ENCODE peak calls at places on chromosome 11, in nine cellular contexts. One of them, this sample, is unnamed.

GRCh38 chr11:88303037-88303436 is 34.5 kb downstream of the CTSC start:
- DNase-seq in GM03348: no peak
- DNase-seq in H1: no peak
- DNase-seq in T-helper 1 cell: no peak
- DNase-seq in heart left ventricle: no peak
- DNase-seq in kidney epithelial cell: no peak
- DNase-seq in adipocyte: no peak
- DNase-seq in activated T-helper 9 cell treated with anti-CD3 and anti-CD28 coated beads, Interleukin-2, amount 50 U/mL, for 16 hours: no peak
- DNase-seq in dermis blood vessel endothelial cell: no peak
- DNase-seq in this sample: no peak

GRCh38 chr11:78646564-78647185 is 72.0 kb upstream of the NARS2 start:
- DNase-seq in GM03348: peak; percentile 46
- DNase-seq in H1: peak; percentile 73
- DNase-seq in T-helper 1 cell: no peak
- DNase-seq in heart left ventricle: no peak
- DNase-seq in kidney epithelial cell: no peak
- DNase-seq in adipocyte: peak; percentile 73
- DNase-seq in activated T-helper 9 cell treated with anti-CD3 and anti-CD28 coated beads, Interleukin-2, amount 50 U/mL, for 16 hours: no peak
- DNase-seq in dermis blood vessel endothelial cell: peak; percentile 62
- DNase-seq in this sample: peak; percentile 48

GRCh38 chr11:104665631-104666030 is 232.6 kb downstream of the CASP12 start:
- DNase-seq in GM03348: no peak
- DNase-seq in H1: no peak
- DNase-seq in T-helper 1 cell: no peak
- DNase-seq in heart left ventricle: no peak
- DNase-seq in kidney epithelial cell: no peak
- DNase-seq in adipocyte: peak; percentile 75
- DNase-seq in activated T-helper 9 cell treated with anti-CD3 and anti-CD28 coated beads, Interleukin-2, amount 50 U/mL, for 16 hours: no peak
- DNase-seq in dermis blood vessel endothelial cell: no peak
- DNase-seq in this sample: no peak

GRCh38 chr11:12008790-12009616 is 577 bp upstream of the DKK3 start:
- DNase-seq in GM03348: peak; percentile 90
- DNase-seq in H1: peak; percentile 88
- DNase-seq in T-helper 1 cell: no peak
- DNase-seq in heart left ventricle: peak; percentile 69
- DNase-seq in kidney epithelial cell: no peak
- DNase-seq in adipocyte: peak; percentile 78
- DNase-seq in activated T-helper 9 cell treated with anti-CD3 and anti-CD28 coated beads, Interleukin-2, amount 50 U/mL, for 16 hours: no peak
- DNase-seq in dermis blood vessel endothelial cell: peak; percentile 66
- DNase-seq in this sample: peak; percentile 49

GRCh38 chr11:76243157-76243556 is 36.9 kb upstream of the WNT11 start:
- DNase-seq in GM03348: no peak
- DNase-seq in H1: peak; percentile 71
- DNase-seq in T-helper 1 cell: no peak
- DNase-seq in heart left ventricle: no peak
- DNase-seq in kidney epithelial cell: no peak
- DNase-seq in adipocyte: no peak
- DNase-seq in activated T-helper 9 cell treated with anti-CD3 and anti-CD28 coated beads, Interleukin-2, amount 50 U/mL, for 16 hours: no peak
- DNase-seq in dermis blood vessel endothelial cell: no peak
- DNase-seq in this sample: no peak

GRCh38 chr11:74720596-74721478 is 10.4 kb downstream of the CHRDL2 start:
- DNase-seq in GM03348: peak; percentile 52
- DNase-seq in H1: no peak
- DNase-seq in T-helper 1 cell: no peak
- DNase-seq in heart left ventricle: peak; percentile 55
- DNase-seq in kidney epithelial cell: no peak
- DNase-seq in adipocyte: peak; percentile 27
- DNase-seq in activated T-helper 9 cell treated with anti-CD3 and anti-CD28 coated beads, Interleukin-2, amount 50 U/mL, for 16 hours: no peak
- DNase-seq in dermis blood vessel endothelial cell: no peak
- DNase-seq in this sample: no peak

GRCh38 chr11:64385953-64386704 is 27.2 kb downstream of the RPS6KA4 start:
- DNase-seq in GM03348: no peak
- DNase-seq in H1: no peak
- DNase-seq in T-helper 1 cell: no peak
- DNase-seq in heart left ventricle: no peak
- DNase-seq in kidney epithelial cell: peak; percentile 52
- DNase-seq in adipocyte: no peak
- DNase-seq in activated T-helper 9 cell treated with anti-CD3 and anti-CD28 coated beads, Interleukin-2, amount 50 U/mL, for 16 hours: no peak
- DNase-seq in dermis blood vessel endothelial cell: no peak
- DNase-seq in this sample: no peak

GRCh38 chr11:82750643-82751139 is 17.0 kb upstream of the FAM181B start:
- DNase-seq in GM03348: no peak
- DNase-seq in H1: no peak
- DNase-seq in T-helper 1 cell: no peak
- DNase-seq in heart left ventricle: no peak
- DNase-seq in kidney epithelial cell: peak; percentile 14
- DNase-seq in adipocyte: peak; percentile 2
- DNase-seq in activated T-helper 9 cell treated with anti-CD3 and anti-CD28 coated beads, Interleukin-2, amount 50 U/mL, for 16 hours: no peak
- DNase-seq in dermis blood vessel endothelial cell: peak; percentile 57
- DNase-seq in this sample: no peak

GRCh38 chr11:1075341-1075911 is 752 bp downstream of the MUC2 start:
- DNase-seq in GM03348: no peak
- DNase-seq in H1: peak; percentile 45
- DNase-seq in T-helper 1 cell: peak; percentile 4
- DNase-seq in heart left ventricle: no peak
- DNase-seq in kidney epithelial cell: no peak
- DNase-seq in adipocyte: no peak
- DNase-seq in activated T-helper 9 cell treated with anti-CD3 and anti-CD28 coated beads, Interleukin-2, amount 50 U/mL, for 16 hours: no peak
- DNase-seq in dermis blood vessel endothelial cell: no peak
- DNase-seq in this sample: no peak

GRCh38 chr11:113014731-113015455 is 53.7 kb downstream of the NCAM1 start:
- DNase-seq in GM03348: no peak
- DNase-seq in H1: no peak
- DNase-seq in T-helper 1 cell: no peak
- DNase-seq in heart left ventricle: peak; percentile 71
- DNase-seq in kidney epithelial cell: no peak
- DNase-seq in adipocyte: no peak
- DNase-seq in activated T-helper 9 cell treated with anti-CD3 and anti-CD28 coated beads, Interleukin-2, amount 50 U/mL, for 16 hours: no peak
- DNase-seq in dermis blood vessel endothelial cell: no peak
- DNase-seq in this sample: no peak

GRCh38 chr11:107824668-107825369 is 33.8 kb downstream of the SLC35F2 start:
- DNase-seq in GM03348: no peak
- DNase-seq in H1: no peak
- DNase-seq in T-helper 1 cell: no peak
- DNase-seq in heart left ventricle: no peak
- DNase-seq in kidney epithelial cell: no peak
- DNase-seq in adipocyte: no peak
- DNase-seq in activated T-helper 9 cell treated with anti-CD3 and anti-CD28 coated beads, Interleukin-2, amount 50 U/mL, for 16 hours: no peak
- DNase-seq in dermis blood vessel endothelial cell: no peak
- DNase-seq in this sample: no peak

GRCh38 chr11:119046489-119046888 is 10.5 kb downstream of the HYOU1 start:
- DNase-seq in GM03348: no peak
- DNase-seq in H1: no peak
- DNase-seq in T-helper 1 cell: no peak
- DNase-seq in heart left ventricle: no peak
- DNase-seq in kidney epithelial cell: no peak
- DNase-seq in adipocyte: no peak
- DNase-seq in activated T-helper 9 cell treated with anti-CD3 and anti-CD28 coated beads, Interleukin-2, amount 50 U/mL, for 16 hours: no peak
- DNase-seq in dermis blood vessel endothelial cell: no peak
- DNase-seq in this sample: no peak

GRCh38 chr11:88480217-88480616 is 142.7 kb upstream of the CTSC start:
- DNase-seq in GM03348: peak; percentile 62
- DNase-seq in H1: no peak
- DNase-seq in T-helper 1 cell: no peak
- DNase-seq in heart left ventricle: peak; percentile 19
- DNase-seq in kidney epithelial cell: peak; percentile 47
- DNase-seq in adipocyte: peak; percentile 74
- DNase-seq in activated T-helper 9 cell treated with anti-CD3 and anti-CD28 coated beads, Interleukin-2, amount 50 U/mL, for 16 hours: no peak
- DNase-seq in dermis blood vessel endothelial cell: peak; percentile 28
- DNase-seq in this sample: no peak

GRCh38 chr11:44466531-44467179 is 98.8 kb upstream of the CD82 start:
- DNase-seq in GM03348: no peak
- DNase-seq in H1: no peak
- DNase-seq in T-helper 1 cell: no peak
- DNase-seq in heart left ventricle: no peak
- DNase-seq in kidney epithelial cell: no peak
- DNase-seq in adipocyte: peak; percentile 34
- DNase-seq in activated T-helper 9 cell treated with anti-CD3 and anti-CD28 coated beads, Interleukin-2, amount 50 U/mL, for 16 hours: no peak
- DNase-seq in dermis blood vessel endothelial cell: no peak
- DNase-seq in this sample: no peak